ENCODE peak calls at places on chromosomes 13 and 19, in eight cellular contexts. One of them, this sample, is unnamed.

GRCh38 chr19:17902701-17903100 is 30.1 kb upstream of the CCDC124 start:
- DNase-seq in dorsolateral prefrontal cortex: no peak
- DNase-seq in BE2C: no peak
- DNase-seq in suprapubic skin: no peak
- DNase-seq in naive thymus-derived CD4-positive, alpha-beta T cell: no peak
- DNase-seq in left lung: no peak
- DNase-seq in cardiac fibroblast: peak
- DNase-seq in A549: no peak
- DNase-seq in this sample: no peak

GRCh38 chr13:30698488-30699005 is 36.8 kb upstream of the ALOX5AP start:
- DNase-seq in dorsolateral prefrontal cortex: no peak
- DNase-seq in BE2C: no peak
- DNase-seq in suprapubic skin: no peak
- DNase-seq in naive thymus-derived CD4-positive, alpha-beta T cell: no peak
- DNase-seq in left lung: no peak
- DNase-seq in cardiac fibroblast: no peak
- DNase-seq in A549: no peak
- DNase-seq in this sample: no peak

GRCh38 chr13:67299731-67300130 is 69.6 kb upstream of the PCDH9 start:
- DNase-seq in dorsolateral prefrontal cortex: no peak
- DNase-seq in BE2C: no peak
- DNase-seq in suprapubic skin: no peak
- DNase-seq in naive thymus-derived CD4-positive, alpha-beta T cell: no peak
- DNase-seq in left lung: no peak
- DNase-seq in cardiac fibroblast: peak
- DNase-seq in A549: no peak
- DNase-seq in this sample: no peak

GRCh38 chr19:41887711-41888382 is 4.9 kb downstream of the ARHGEF1 start:
- DNase-seq in dorsolateral prefrontal cortex: peak
- DNase-seq in BE2C: no peak
- DNase-seq in suprapubic skin: no peak
- DNase-seq in naive thymus-derived CD4-positive, alpha-beta T cell: peak
- DNase-seq in left lung: peak
- DNase-seq in cardiac fibroblast: peak
- DNase-seq in A549: no peak
- DNase-seq in this sample: peak

GRCh38 chr13:100646030-100646673 is 28.4 kb downstream of the TMTC4 start:
- DNase-seq in dorsolateral prefrontal cortex: no peak
- DNase-seq in BE2C: peak
- DNase-seq in suprapubic skin: no peak
- DNase-seq in naive thymus-derived CD4-positive, alpha-beta T cell: no peak
- DNase-seq in left lung: no peak
- DNase-seq in cardiac fibroblast: peak
- DNase-seq in A549: peak
- DNase-seq in this sample: no peak

GRCh38 chr19:5680083-5680436 is 256 bp downstream of the MICOS13 start:
- DNase-seq in dorsolateral prefrontal cortex: no peak
- DNase-seq in BE2C: no peak
- DNase-seq in suprapubic skin: no peak
- DNase-seq in naive thymus-derived CD4-positive, alpha-beta T cell: no peak
- DNase-seq in left lung: peak
- DNase-seq in cardiac fibroblast: no peak
- DNase-seq in A549: no peak
- DNase-seq in this sample: no peak

GRCh38 chr13:25840931-25841330 is 210.9 kb downstream of the SHISA2 start:
- DNase-seq in dorsolateral prefrontal cortex: no peak
- DNase-seq in BE2C: no peak
- DNase-seq in suprapubic skin: no peak
- DNase-seq in naive thymus-derived CD4-positive, alpha-beta T cell: no peak
- DNase-seq in left lung: no peak
- DNase-seq in cardiac fibroblast: no peak
- DNase-seq in A549: no peak
- DNase-seq in this sample: no peak

GRCh38 chr19:4013886-4014540 is 6.5 kb downstream of the PIAS4 start:
- DNase-seq in dorsolateral prefrontal cortex: no peak
- DNase-seq in BE2C: no peak
- DNase-seq in suprapubic skin: no peak
- DNase-seq in naive thymus-derived CD4-positive, alpha-beta T cell: no peak
- DNase-seq in left lung: no peak
- DNase-seq in cardiac fibroblast: no peak
- DNase-seq in A549: no peak
- DNase-seq in this sample: no peak

GRCh38 chr13:67228031-67228430 is 2.1 kb downstream of the PCDH9 start:
- DNase-seq in dorsolateral prefrontal cortex: no peak
- DNase-seq in BE2C: no peak
- DNase-seq in suprapubic skin: no peak
- DNase-seq in naive thymus-derived CD4-positive, alpha-beta T cell: no peak
- DNase-seq in left lung: no peak
- DNase-seq in cardiac fibroblast: no peak
- DNase-seq in A549: no peak
- DNase-seq in this sample: no peak

GRCh38 chr13:55893541-55893940 is 1247.2 kb upstream of the PRR20A start:
- DNase-seq in dorsolateral prefrontal cortex: no peak
- DNase-seq in BE2C: no peak
- DNase-seq in suprapubic skin: no peak
- DNase-seq in naive thymus-derived CD4-positive, alpha-beta T cell: no peak
- DNase-seq in left lung: no peak
- DNase-seq in cardiac fibroblast: no peak
- DNase-seq in A549: no peak
- DNase-seq in this sample: no peak

GRCh38 chr19:20776083-20777076 is at the start of gene ZNF66:
- DNase-seq in dorsolateral prefrontal cortex: peak
- DNase-seq in BE2C: peak
- DNase-seq in suprapubic skin: peak
- DNase-seq in naive thymus-derived CD4-positive, alpha-beta T cell: peak
- DNase-seq in left lung: peak
- DNase-seq in cardiac fibroblast: peak
- DNase-seq in A549: no peak
- DNase-seq in this sample: peak
- H3K4me3 ChIP-seq in dorsolateral prefrontal cortex: peak
- H3K4me3 ChIP-seq in BE2C: peak
- H3K4me3 ChIP-seq in suprapubic skin: peak
- H3K4me3 ChIP-seq in naive thymus-derived CD4-positive, alpha-beta T cell: peak
- H3K4me3 ChIP-seq in left lung: peak
- H3K4me3 ChIP-seq in cardiac fibroblast: peak
- H3K4me3 ChIP-seq in A549: no peak
- H3K4me3 ChIP-seq in this sample: peak

GRCh38 chr13:38429916-38430315 is 80.3 kb downstream of the UFM1 start:
- DNase-seq in dorsolateral prefrontal cortex: no peak
- DNase-seq in BE2C: no peak
- DNase-seq in suprapubic skin: no peak
- DNase-seq in naive thymus-derived CD4-positive, alpha-beta T cell: no peak
- DNase-seq in left lung: no peak
- DNase-seq in cardiac fibroblast: no peak
- DNase-seq in A549: no peak
- DNase-seq in this sample: no peak
- H3K4me3 ChIP-seq in dorsolateral prefrontal cortex: no peak
- H3K4me3 ChIP-seq in BE2C: no peak
- H3K4me3 ChIP-seq in suprapubic skin: no peak
- H3K4me3 ChIP-seq in naive thymus-derived CD4-positive, alpha-beta T cell: no peak
- H3K4me3 ChIP-seq in left lung: no peak
- H3K4me3 ChIP-seq in cardiac fibroblast: no peak
- H3K4me3 ChIP-seq in A549: no peak
- H3K4me3 ChIP-seq in this sample: no peak

GRCh38 chr19:47156861-47157454 is 26.3 kb downstream of the SAE1 start:
- DNase-seq in dorsolateral prefrontal cortex: no peak
- DNase-seq in BE2C: no peak
- DNase-seq in suprapubic skin: no peak
- DNase-seq in naive thymus-derived CD4-positive, alpha-beta T cell: peak
- DNase-seq in left lung: no peak
- DNase-seq in cardiac fibroblast: no peak
- DNase-seq in A549: no peak
- DNase-seq in this sample: no peak
- H3K4me3 ChIP-seq in dorsolateral prefrontal cortex: no peak
- H3K4me3 ChIP-seq in BE2C: no peak
- H3K4me3 ChIP-seq in suprapubic skin: peak
- H3K4me3 ChIP-seq in naive thymus-derived CD4-positive, alpha-beta T cell: peak
- H3K4me3 ChIP-seq in left lung: no peak
- H3K4me3 ChIP-seq in cardiac fibroblast: no peak
- H3K4me3 ChIP-seq in A549: no peak
- H3K4me3 ChIP-seq in this sample: no peak

GRCh38 chr13:71758823-71759222 is 108.2 kb downstream of the DACH1 start:
- DNase-seq in dorsolateral prefrontal cortex: no peak
- DNase-seq in BE2C: peak
- DNase-seq in suprapubic skin: no peak
- DNase-seq in naive thymus-derived CD4-positive, alpha-beta T cell: no peak
- DNase-seq in left lung: no peak
- DNase-seq in cardiac fibroblast: peak
- DNase-seq in A549: no peak
- DNase-seq in this sample: no peak

GRCh38 chr13:71754407-71754974 is 112.5 kb downstream of the DACH1 start:
- DNase-seq in dorsolateral prefrontal cortex: no peak
- DNase-seq in BE2C: no peak
- DNase-seq in suprapubic skin: no peak
- DNase-seq in naive thymus-derived CD4-positive, alpha-beta T cell: no peak
- DNase-seq in left lung: no peak
- DNase-seq in cardiac fibroblast: no peak
- DNase-seq in A549: no peak
- DNase-seq in this sample: no peak

GRCh38 chr13:71759506-71760225 is 107.3 kb downstream of the DACH1 start:
- DNase-seq in dorsolateral prefrontal cortex: no peak
- DNase-seq in BE2C: no peak
- DNase-seq in suprapubic skin: no peak
- DNase-seq in naive thymus-derived CD4-positive, alpha-beta T cell: no peak
- DNase-seq in left lung: peak
- DNase-seq in cardiac fibroblast: no peak
- DNase-seq in A549: no peak
- DNase-seq in this sample: peak

GRCh38 chr13:71760226-71760591 is 106.8 kb downstream of the DACH1 start:
- DNase-seq in dorsolateral prefrontal cortex: no peak
- DNase-seq in BE2C: no peak
- DNase-seq in suprapubic skin: no peak
- DNase-seq in naive thymus-derived CD4-positive, alpha-beta T cell: no peak
- DNase-seq in left lung: no peak
- DNase-seq in cardiac fibroblast: no peak
- DNase-seq in A549: no peak
- DNase-seq in this sample: no peak
- H3K4me3 ChIP-seq in dorsolateral prefrontal cortex: no peak
- H3K4me3 ChIP-seq in BE2C: no peak
- H3K4me3 ChIP-seq in suprapubic skin: no peak
- H3K4me3 ChIP-seq in naive thymus-derived CD4-positive, alpha-beta T cell: no peak
- H3K4me3 ChIP-seq in left lung: no peak
- H3K4me3 ChIP-seq in cardiac fibroblast: no peak
- H3K4me3 ChIP-seq in A549: no peak
- H3K4me3 ChIP-seq in this sample: no peak

GRCh38 chr13:49625392-49626137 is 2.7 kb upstream of the ARL11 start:
- DNase-seq in dorsolateral prefrontal cortex: no peak
- DNase-seq in BE2C: no peak
- DNase-seq in suprapubic skin: no peak
- DNase-seq in naive thymus-derived CD4-positive, alpha-beta T cell: no peak
- DNase-seq in left lung: peak
- DNase-seq in cardiac fibroblast: no peak
- DNase-seq in A549: no peak
- DNase-seq in this sample: no peak

GRCh38 chr13:49629947-49630346 is 1.6 kb downstream of the ARL11 start:
- DNase-seq in dorsolateral prefrontal cortex: no peak
- DNase-seq in BE2C: no peak
- DNase-seq in suprapubic skin: no peak
- DNase-seq in naive thymus-derived CD4-positive, alpha-beta T cell: no peak
- DNase-seq in left lung: no peak
- DNase-seq in cardiac fibroblast: no peak
- DNase-seq in A549: no peak
- DNase-seq in this sample: no peak

GRCh38 chr13:49629196-49629938 is 1.1 kb downstream of the ARL11 start:
- DNase-seq in dorsolateral prefrontal cortex: no peak
- DNase-seq in BE2C: no peak
- DNase-seq in suprapubic skin: no peak
- DNase-seq in naive thymus-derived CD4-positive, alpha-beta T cell: no peak
- DNase-seq in left lung: no peak
- DNase-seq in cardiac fibroblast: no peak
- DNase-seq in A549: no peak
- DNase-seq in this sample: no peak

GRCh38 chr13:49630580-49630979 is 2.3 kb downstream of the ARL11 start:
- DNase-seq in dorsolateral prefrontal cortex: no peak
- DNase-seq in BE2C: no peak
- DNase-seq in suprapubic skin: no peak
- DNase-seq in naive thymus-derived CD4-positive, alpha-beta T cell: no peak
- DNase-seq in left lung: no peak
- DNase-seq in cardiac fibroblast: no peak
- DNase-seq in A549: no peak
- DNase-seq in this sample: no peak

GRCh38 chr13:49627831-49628652 is at the start of gene ARL11:
- DNase-seq in dorsolateral prefrontal cortex: no peak
- DNase-seq in BE2C: peak
- DNase-seq in suprapubic skin: no peak
- DNase-seq in naive thymus-derived CD4-positive, alpha-beta T cell: peak
- DNase-seq in left lung: peak
- DNase-seq in cardiac fibroblast: no peak
- DNase-seq in A549: no peak
- DNase-seq in this sample: no peak
- H3K4me3 ChIP-seq in dorsolateral prefrontal cortex: no peak
- H3K4me3 ChIP-seq in BE2C: no peak
- H3K4me3 ChIP-seq in suprapubic skin: peak
- H3K4me3 ChIP-seq in naive thymus-derived CD4-positive, alpha-beta T cell: peak
- H3K4me3 ChIP-seq in left lung: no peak
- H3K4me3 ChIP-seq in cardiac fibroblast: no peak
- H3K4me3 ChIP-seq in A549: no peak
- H3K4me3 ChIP-seq in this sample: no peak

GRCh38 chr19:10027158-10027997 is 14.1 kb downstream of the RDH8 start:
- DNase-seq in dorsolateral prefrontal cortex: peak
- DNase-seq in BE2C: peak
- DNase-seq in suprapubic skin: peak
- DNase-seq in naive thymus-derived CD4-positive, alpha-beta T cell: peak
- DNase-seq in left lung: peak
- DNase-seq in cardiac fibroblast: peak
- DNase-seq in A549: peak
- DNase-seq in this sample: peak
- H3K4me3 ChIP-seq in dorsolateral prefrontal cortex: no peak
- H3K4me3 ChIP-seq in BE2C: no peak
- H3K4me3 ChIP-seq in suprapubic skin: no peak
- H3K4me3 ChIP-seq in naive thymus-derived CD4-positive, alpha-beta T cell: no peak
- H3K4me3 ChIP-seq in left lung: no peak
- H3K4me3 ChIP-seq in cardiac fibroblast: no peak
- H3K4me3 ChIP-seq in A549: peak
- H3K4me3 ChIP-seq in this sample: no peak

DNA sequence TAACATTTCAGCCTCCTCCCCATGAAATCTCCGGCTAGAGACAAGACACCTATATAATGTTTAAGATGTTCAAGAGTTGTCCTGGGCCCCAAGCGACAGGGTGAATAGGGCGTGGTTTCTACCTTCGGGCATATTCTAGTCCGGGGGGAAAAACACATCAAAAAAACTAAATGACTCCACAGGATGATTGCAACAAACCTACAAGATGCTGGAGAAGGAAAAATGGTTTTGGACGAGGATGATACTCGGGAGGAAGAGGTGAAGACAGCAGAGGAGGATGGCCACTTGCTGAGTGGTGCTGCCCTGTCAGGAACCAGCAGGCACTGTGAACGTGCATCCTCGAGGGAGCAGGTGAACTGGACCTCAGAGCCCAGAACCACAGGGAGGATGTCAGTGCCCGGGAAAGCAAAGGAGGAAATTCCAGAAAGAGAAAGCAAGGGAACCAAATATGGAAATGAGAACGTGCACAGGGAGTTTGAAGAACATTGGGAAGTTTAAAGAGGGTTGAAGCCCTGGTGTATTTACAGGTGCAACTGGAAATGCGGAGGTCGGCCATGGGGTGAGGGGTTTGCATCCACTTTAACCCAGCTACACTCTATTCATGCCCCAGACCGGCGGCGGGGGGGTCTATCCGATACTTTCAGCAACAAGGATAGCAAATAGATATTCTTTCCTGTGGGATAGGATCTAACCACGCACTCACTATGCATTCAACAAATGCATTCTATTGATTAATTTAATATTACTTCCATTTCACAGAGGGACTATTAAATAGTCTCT is 50.6 kb downstream of the COL4A1 start:
- DNase-seq in dorsolateral prefrontal cortex: no peak
- DNase-seq in BE2C: no peak
- DNase-seq in suprapubic skin: no peak
- DNase-seq in naive thymus-derived CD4-positive, alpha-beta T cell: no peak
- DNase-seq in left lung: no peak
- DNase-seq in cardiac fibroblast: no peak
- DNase-seq in A549: no peak
- DNase-seq in this sample: no peak
- H3K4me3 ChIP-seq in dorsolateral prefrontal cortex: no peak
- H3K4me3 ChIP-seq in BE2C: no peak
- H3K4me3 ChIP-seq in suprapubic skin: no peak
- H3K4me3 ChIP-seq in naive thymus-derived CD4-positive, alpha-beta T cell: no peak
- H3K4me3 ChIP-seq in left lung: no peak
- H3K4me3 ChIP-seq in cardiac fibroblast: no peak
- H3K4me3 ChIP-seq in A549: no peak
- H3K4me3 ChIP-seq in this sample: no peak

This sample was measured in NT2/D1.